ENCODE peak calls at places on chromosomes 6 and 20, in four cellular contexts. J, A, F and K are unnamed samples.

GRCh38 chr20:33387177-33387576 is 14.1 kb downstream of the CDK5RAP1 start:
- DNase-seq in J (peak), F (no peak), A (no peak), K (no peak)

GRCh38 chr20:7291946-7292345 is 524.5 kb downstream of the BMP2 start:
- DNase-seq in J (no peak), F (no peak), A (no peak), K (no peak)

GRCh38 chr6:15389079-15389758 is 143.3 kb downstream of the JARID2 start:
- DNase-seq in J (no peak), F (no peak), A (no peak), K (no peak)

GRCh38 chr6:123009101-123009500 is 13.1 kb downstream of the CLVS2 start:
- DNase-seq in A (no peak), F (no peak), J (no peak), K (no peak)

GRCh38 chr20:38369387-38369786 is 23.1 kb downstream of the LBP start:
- DNase-seq in J (no peak), F (no peak), A (no peak), K (no peak)

GRCh38 chr6:134577998-134578397 is 260.1 kb upstream of the SGK1 start:
- DNase-seq in A (no peak), F (no peak), J (no peak), K (no peak)

GRCh38 chr20:63536241-63536977 is 767 bp downstream of the PTK6 start:
- DNase-seq in F (no peak), A (no peak), J (peak), K (no peak)

GRCh38 chr20:44264287-44264686 is 17.2 kb downstream of the GDAP1L1 start:
- DNase-seq in A (no peak), F (no peak), J (no peak), K (no peak)

GRCh38 chr20:48390981-48391380 is 436.8 kb downstream of the PREX1 start:
- DNase-seq in J (no peak), F (no peak), A (no peak), K (no peak)

GRCh38 chr6:76885861-76886301 is 577.4 kb downstream of the HTR1B start:
- DNase-seq in F (no peak), J (no peak), A (no peak), K (no peak)

GRCh38 chr20:32920530-32921298 is 62.0 kb downstream of the EFCAB8 start:
- DNase-seq in A (no peak), J (no peak), F (no peak), K (no peak)

GRCh38 chr6:88573561-88573960 is 389.9 kb downstream of the RNGTT start:
- DNase-seq in J (no peak), F (no peak), A (no peak), K (no peak)

GRCh38 chr6:36596359-36596758 is 2.2 kb downstream of the SRSF3 start:
- DNase-seq in J (no peak), F (no peak), A (no peak), K (no peak)

GRCh38 chr6:160733045-160733646 is 31.1 kb downstream of the PLG start:
- DNase-seq in J (no peak), A (no peak), F (no peak), K (peak)

GRCh38 chr20:15703171-15703911 is 869.9 kb downstream of the KIF16B start:
- DNase-seq in F (no peak), J (no peak), A (no peak), K (no peak)

GRCh38 chr20:63351380-63351700 is 9.8 kb downstream of the CHRNA4 start:
- DNase-seq in A (no peak), J (peak), F (no peak), K (no peak)

GRCh38 chr20:5531318-5532081 is 214.7 kb upstream of the PROKR2 start:
- DNase-seq in F (no peak), J (no peak), A (no peak), K (no peak)